ENCODE peak calls at places on chromosome 9, in eight cellular contexts. N is upper lobe of right lung; L is CD8-positive, alpha-beta T cell; X is breast epithelium; A is suprapubic skin; J is stomach; H is prostate gland; R is CD4-positive, alpha-beta memory T cell. Y is an unnamed sample.

GRCh38 chr9:70451765-70452164 is 37.3 kb upstream of the KLF9 start:
- DNase-seq in N (no peak), L (no peak), X (no peak), A (no peak), J (no peak), H (no peak), R (no peak), Y (no peak)

GRCh38 chr9:94967481-94967880 is 241.0 kb downstream of the AOPEP start:
- DNase-seq in N (no peak), L (no peak), X (no peak), A (no peak), J (no peak), H (no peak), R (no peak), Y (no peak)

GRCh38 chr9:136115641-136116359 is 2.9 kb downstream of the TMEM250 start:
- DNase-seq in N (no peak), L (no peak), X (no peak), A (no peak), J (no peak), H (no peak), R (no peak), Y (no peak)

GRCh38 chr9:130860458-130861316 is 25.6 kb downstream of the ABL1 start:
- DNase-seq in N (peak), L (no peak), X (no peak), A (peak), J (peak), H (no peak), R (no peak), Y (no peak)

GRCh38 chr9:107691649-107692048 is 202.1 kb upstream of the KLF4 start:
- DNase-seq in N (no peak), L (no peak), X (no peak), A (no peak), J (no peak), H (no peak), R (no peak), Y (no peak)

GRCh38 chr9:101628173-101628572 is 33.4 kb upstream of the PPP3R2 start:
- DNase-seq in N (no peak), L (no peak), X (no peak), A (no peak), J (no peak), H (no peak), R (no peak), Y (no peak)

GRCh38 chr9:93193373-93193725 is 9.4 kb downstream of the WNK2 start:
- DNase-seq in N (no peak), L (no peak), X (no peak), A (no peak), J (peak), H (peak), R (no peak), Y (no peak)

GRCh38 chr9:97046228-97046627 is 7.3 kb upstream of the CTSV start:
- DNase-seq in N (peak), L (no peak), X (peak), A (peak), J (peak), H (peak), R (no peak), Y (no peak)

GRCh38 chr9:86500667-86501435 is 146.6 kb upstream of the TUT7 start:
- DNase-seq in N (no peak), L (no peak), X (no peak), A (no peak), J (no peak), H (no peak), R (no peak), Y (no peak)

GRCh38 chr9:137494104-137494544 is 35.0 kb upstream of the NSMF start:
- DNase-seq in N (no peak), L (no peak), X (no peak), A (no peak), J (no peak), H (no peak), R (no peak), Y (no peak)
- H3K27ac ChIP-seq in N (no peak), L (no peak), X (no peak), A (no peak), J (no peak), H (no peak), R (no peak), Y (no peak)

DNA sequence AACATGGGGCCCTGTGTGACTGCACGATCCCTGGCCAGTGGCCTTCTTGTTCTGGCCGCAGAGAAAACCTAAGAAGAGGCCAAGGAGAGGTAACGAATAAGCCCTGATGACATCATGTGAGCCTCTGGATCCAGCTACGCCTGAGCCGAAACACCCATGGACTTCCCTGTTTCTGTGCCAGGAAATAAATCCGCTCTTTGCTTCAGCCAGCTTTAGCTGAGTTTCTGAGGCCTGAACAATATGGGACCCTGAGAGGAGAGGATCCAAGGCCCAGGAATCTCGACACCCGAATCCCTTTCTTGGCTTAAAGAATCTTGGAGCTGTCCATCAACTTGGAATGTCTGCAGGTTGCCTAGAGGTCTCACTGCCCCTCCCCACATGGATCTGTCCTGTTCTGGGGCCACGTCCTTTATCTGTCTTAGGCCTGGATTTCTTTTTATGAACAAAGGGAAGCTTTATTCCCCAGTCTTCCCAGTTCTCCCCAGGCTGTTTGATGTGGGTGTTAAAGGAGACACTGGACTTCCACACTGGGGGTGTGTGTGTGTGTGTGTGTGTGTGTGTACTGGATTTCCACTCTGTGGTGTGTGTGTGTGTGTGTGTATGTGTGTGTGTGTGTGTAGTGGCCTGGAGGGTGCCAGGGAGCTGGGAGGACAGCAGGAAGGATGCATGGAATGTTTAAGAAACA is 13.7 kb downstream of the IER5L start:
- DNase-seq in N (no peak), L (no peak), X (no peak), A (no peak), J (peak), H (peak), R (no peak), Y (no peak)
- H3K27ac ChIP-seq in N (no peak), L (no peak), X (peak), A (peak), J (peak), H (peak), R (no peak), Y (no peak)

GRCh38 chr9:137716694-137717287 is 98.0 kb downstream of the EHMT1 start:
- DNase-seq in N (no peak), L (no peak), X (no peak), A (no peak), J (no peak), H (no peak), R (no peak), Y (no peak)
- H3K27ac ChIP-seq in N (no peak), L (no peak), X (no peak), A (no peak), J (no peak), H (no peak), R (no peak), Y (no peak)

GRCh38 chr9:72313507-72313906 is 51.5 kb downstream of the ZFAND5 start:
- DNase-seq in N (no peak), L (no peak), X (no peak), A (no peak), J (no peak), H (no peak), R (no peak), Y (no peak)

GRCh38 chr9:72312563-72312962 is 52.4 kb downstream of the ZFAND5 start:
- DNase-seq in N (no peak), L (no peak), X (no peak), A (no peak), J (no peak), H (no peak), R (no peak), Y (no peak)

GRCh38 chr9:72315089-72315509 is 49.9 kb downstream of the ZFAND5 start:
- DNase-seq in N (peak), L (no peak), X (peak), A (peak), J (peak), H (peak), R (no peak), Y (peak)

DNA sequence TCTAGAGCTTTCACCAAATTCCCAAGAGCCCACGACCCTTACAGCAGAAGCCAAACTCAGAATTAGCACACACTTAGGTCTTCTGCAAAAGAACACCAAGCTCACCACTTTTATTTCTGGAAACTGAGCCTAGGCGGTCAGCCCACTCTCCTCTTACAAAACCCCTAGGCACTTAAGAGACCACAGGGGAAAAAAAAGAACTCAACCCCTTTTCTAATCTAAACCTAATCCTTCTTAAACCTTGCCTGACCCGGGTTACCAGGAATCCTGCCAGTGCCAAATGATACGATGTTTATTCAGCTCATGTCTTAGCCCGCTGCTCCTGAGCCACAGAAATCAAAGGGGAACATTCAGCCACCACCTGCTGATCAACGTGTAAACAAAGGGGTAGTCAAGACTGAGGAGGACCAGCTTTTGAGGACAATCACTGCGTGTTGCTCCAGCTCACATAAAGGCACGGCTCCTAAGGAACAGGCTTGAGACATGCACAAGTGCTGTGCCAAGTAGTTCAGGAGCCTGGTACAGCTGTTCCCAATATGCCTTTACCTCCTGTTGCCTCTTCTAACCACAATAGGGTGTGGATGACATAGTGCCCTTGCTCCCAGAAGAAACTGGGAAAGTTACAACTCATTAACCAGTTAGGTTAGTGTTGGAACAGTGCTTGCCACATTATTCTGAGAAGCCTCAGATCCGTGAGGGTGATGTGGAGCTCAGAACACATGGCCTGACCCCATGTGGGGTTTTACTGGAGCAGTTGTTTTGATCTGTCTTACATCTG is 49.3 kb downstream of the ZFAND5 start:
- DNase-seq in N (peak), L (no peak), X (no peak), A (peak), J (peak), H (peak), R (no peak), Y (no peak)
- H3K27ac ChIP-seq in N (peak), L (no peak), X (peak), A (peak), J (peak), H (peak), R (no peak), Y (peak)

DNA sequence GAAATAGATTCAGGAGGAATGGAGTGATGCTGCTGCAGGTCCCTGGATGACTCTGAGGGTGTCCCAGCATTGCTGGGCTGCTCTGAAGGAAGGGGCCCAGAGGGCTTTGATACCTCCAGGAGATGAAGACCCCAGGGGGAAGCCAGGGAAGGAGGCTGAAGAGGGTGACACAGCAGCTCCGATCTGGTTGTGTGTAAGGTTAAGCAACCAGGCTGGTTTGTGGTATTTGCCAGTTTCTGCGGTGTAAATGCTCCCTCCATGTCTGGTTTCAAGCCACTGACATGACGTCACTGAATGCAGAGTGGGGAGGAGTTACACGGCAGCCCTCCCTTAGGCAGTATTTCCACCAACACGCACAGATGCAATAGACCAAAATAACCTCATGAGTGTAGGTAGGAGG is 40.0 kb upstream of the ORM1 start:
- DNase-seq in N (peak), L (no peak), X (no peak), A (peak), J (no peak), H (no peak), R (no peak), Y (no peak)
- H3K27ac ChIP-seq in N (no peak), L (no peak), X (no peak), A (no peak), J (no peak), H (no peak), R (no peak), Y (no peak)

DNA sequence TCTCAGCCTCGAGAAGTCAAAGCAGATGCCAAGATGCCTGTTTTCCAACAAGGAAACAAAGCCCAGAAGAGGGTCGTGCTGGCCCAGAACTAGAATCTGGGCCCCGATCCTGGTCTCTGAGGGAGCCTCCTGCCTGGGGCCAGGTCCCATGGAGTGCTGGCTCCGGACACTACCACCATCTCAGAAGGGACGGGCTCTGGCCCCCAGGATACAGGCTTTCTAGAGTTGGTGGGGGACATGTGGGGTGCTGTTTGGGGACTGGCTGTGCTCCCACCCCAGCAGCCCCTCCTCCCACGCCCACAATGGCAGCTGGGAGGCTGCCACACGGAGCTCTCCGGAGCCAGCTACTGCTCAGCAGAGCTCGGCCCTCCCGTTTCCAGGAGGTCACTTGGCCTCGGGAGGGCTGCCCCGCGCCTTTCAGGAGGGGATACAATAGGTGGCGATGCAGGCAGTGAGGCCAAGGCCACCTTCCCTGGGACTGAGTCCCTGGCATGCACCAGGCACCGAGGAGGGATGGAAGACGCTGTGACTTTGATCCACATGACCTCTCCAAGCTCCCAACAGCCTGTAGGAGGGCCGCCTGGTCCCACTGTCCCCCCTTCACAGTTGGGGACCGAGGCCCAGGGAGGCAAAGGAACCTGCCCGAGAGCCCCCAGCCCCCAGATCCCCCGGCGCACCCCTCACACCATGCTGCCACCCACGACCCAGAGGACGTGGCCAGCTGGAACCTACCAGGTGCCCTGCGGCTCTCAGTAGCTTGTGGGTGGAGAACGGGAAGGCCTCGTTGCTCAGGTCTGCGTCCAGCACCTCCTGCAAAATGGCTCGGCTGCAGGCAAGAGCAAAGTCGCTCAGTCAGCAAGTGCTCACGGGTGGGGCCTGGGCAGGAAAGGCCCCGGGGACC is 48.5 kb downstream of the DBH start:
- DNase-seq in N (no peak), L (no peak), X (no peak), A (no peak), J (no peak), H (no peak), R (no peak), Y (no peak)
- H3K27ac ChIP-seq in N (peak), L (peak), X (no peak), A (no peak), J (peak), H (no peak), R (peak), Y (peak)

GRCh38 chr9:120892748-120893584 is 16.0 kb upstream of the PHF19 start:
- DNase-seq in N (no peak), L (peak), X (no peak), A (no peak), J (no peak), H (no peak), R (peak), Y (no peak)
- H3K27ac ChIP-seq in N (no peak), L (peak), X (peak), A (no peak), J (peak), H (peak), R (peak), Y (no peak)

GRCh38 chr9:105295151-105295550 is 50.7 kb downstream of the SLC44A1 start:
- DNase-seq in N (no peak), L (no peak), X (no peak), A (no peak), J (no peak), H (no peak), R (no peak), Y (no peak)
- H3K27ac ChIP-seq in N (no peak), L (no peak), X (no peak), A (no peak), J (no peak), H (no peak), R (no peak), Y (peak)

Y was measured in dorsolateral prefrontal cortex.